ENCODE peak calls at places on chromosomes 12 and 14, in six cellular contexts. One of them, this sample, is unnamed.

GRCh38 chr12:88113871-88114270 is 28.0 kb downstream of the CEP290 start:
- DNase-seq in AG10803: peak
- DNase-seq in glutamatergic neuron: no peak
- DNase-seq in esophagus squamous epithelium: no peak
- DNase-seq in omental fat pad: no peak
- DNase-seq in K562: no peak
- DNase-seq in this sample: peak

GRCh38 chr12:51383281-51383905 is 7.8 kb downstream of the GALNT6 start:
- DNase-seq in esophagus squamous epithelium: no peak
- DNase-seq in K562: no peak
- DNase-seq in AG10803: no peak
- DNase-seq in omental fat pad: no peak
- DNase-seq in glutamatergic neuron: no peak
- DNase-seq in this sample: no peak

GRCh38 chr12:3418609-3419469 is 72.2 kb upstream of the PRMT8 start:
- DNase-seq in glutamatergic neuron: no peak
- DNase-seq in esophagus squamous epithelium: no peak
- DNase-seq in K562: no peak
- DNase-seq in omental fat pad: no peak
- DNase-seq in AG10803: no peak
- DNase-seq in this sample: no peak

GRCh38 chr14:61322011-61322798 is 826 bp downstream of the PRKCH start:
- DNase-seq in esophagus squamous epithelium: no peak
- DNase-seq in AG10803: no peak
- DNase-seq in glutamatergic neuron: peak
- DNase-seq in omental fat pad: no peak
- DNase-seq in K562: no peak
- DNase-seq in this sample: no peak

GRCh38 chr12:8823565-8824300 is 1.3 kb downstream of the A2ML1 start:
- DNase-seq in AG10803: peak
- DNase-seq in omental fat pad: no peak
- DNase-seq in esophagus squamous epithelium: no peak
- DNase-seq in K562: peak
- DNase-seq in glutamatergic neuron: peak
- DNase-seq in this sample: no peak

GRCh38 chr14:99514552-99515300 is 33.5 kb downstream of the CCNK start:
- DNase-seq in omental fat pad: no peak
- DNase-seq in glutamatergic neuron: no peak
- DNase-seq in esophagus squamous epithelium: no peak
- DNase-seq in AG10803: no peak
- DNase-seq in K562: no peak
- DNase-seq in this sample: no peak

GRCh38 chr12:92370828-92371227 is 225.2 kb upstream of the BTG1 start:
- DNase-seq in AG10803: no peak
- DNase-seq in esophagus squamous epithelium: no peak
- DNase-seq in K562: no peak
- DNase-seq in omental fat pad: no peak
- DNase-seq in glutamatergic neuron: no peak
- DNase-seq in this sample: no peak

GRCh38 chr12:22056607-22057006 is 10.6 kb downstream of the CMAS start:
- DNase-seq in AG10803: no peak
- DNase-seq in glutamatergic neuron: no peak
- DNase-seq in K562: no peak
- DNase-seq in omental fat pad: no peak
- DNase-seq in esophagus squamous epithelium: no peak
- DNase-seq in this sample: no peak

GRCh38 chr14:24372701-24373416 is 4.9 kb downstream of the NFATC4 start:
- DNase-seq in AG10803: no peak
- DNase-seq in K562: no peak
- DNase-seq in esophagus squamous epithelium: no peak
- DNase-seq in omental fat pad: no peak
- DNase-seq in glutamatergic neuron: peak
- DNase-seq in this sample: peak

GRCh38 chr12:53051058-53051880 is 1.4 kb downstream of the TNS2 start:
- DNase-seq in K562: peak
- DNase-seq in glutamatergic neuron: peak
- DNase-seq in esophagus squamous epithelium: no peak
- DNase-seq in omental fat pad: peak
- DNase-seq in AG10803: peak
- DNase-seq in this sample: peak

GRCh38 chr12:32273712-32274111 is 125.6 kb upstream of the FGD4 start:
- DNase-seq in omental fat pad: no peak
- DNase-seq in K562: peak
- DNase-seq in glutamatergic neuron: peak
- DNase-seq in AG10803: no peak
- DNase-seq in esophagus squamous epithelium: no peak
- DNase-seq in this sample: no peak

GRCh38 chr12:123104809-123105208 is 46.1 kb downstream of the PITPNM2 start:
- DNase-seq in K562: no peak
- DNase-seq in esophagus squamous epithelium: no peak
- DNase-seq in omental fat pad: no peak
- DNase-seq in AG10803: no peak
- DNase-seq in glutamatergic neuron: no peak
- DNase-seq in this sample: no peak

DNA sequence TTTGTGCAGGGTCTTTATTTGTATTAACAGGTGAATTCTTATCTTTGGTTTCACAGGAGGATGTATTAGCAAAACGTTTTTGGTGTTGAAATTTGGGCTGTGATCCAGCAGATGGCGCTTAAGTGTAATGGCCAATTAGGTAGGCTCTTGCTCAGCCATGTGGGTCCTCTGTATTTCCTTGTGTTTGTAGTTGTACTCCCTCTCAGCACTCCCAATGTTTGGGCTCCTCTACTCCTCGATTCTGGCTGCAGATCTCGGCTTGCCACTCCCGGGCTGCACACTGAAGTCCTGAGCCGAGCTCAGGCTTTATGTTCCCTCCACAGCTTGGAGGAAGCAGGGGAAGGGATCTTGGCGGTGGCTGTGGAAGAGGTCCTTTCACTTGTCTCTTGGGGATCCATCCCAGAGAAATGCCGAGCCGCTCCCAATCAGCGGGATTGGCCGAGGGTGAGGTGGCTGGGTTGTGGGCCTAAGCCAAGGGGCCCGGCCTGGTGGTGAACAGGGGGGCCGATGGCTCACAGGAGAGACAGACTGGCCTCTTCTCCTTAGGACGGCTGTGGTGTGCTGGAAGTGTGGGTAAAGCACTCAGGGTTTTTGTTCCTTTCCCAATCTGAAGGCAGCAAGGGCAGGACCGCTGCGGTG is 133.7 kb downstream of the AEBP2 start:
- DNase-seq in glutamatergic neuron: peak
- DNase-seq in esophagus squamous epithelium: no peak
- DNase-seq in K562: peak
- DNase-seq in omental fat pad: no peak
- DNase-seq in AG10803: peak
- DNase-seq in this sample: peak
- TF ChIP-seq CTCF in glutamatergic neuron: peak
- TF ChIP-seq CTCF in esophagus squamous epithelium: no peak
- TF ChIP-seq CTCF in K562: peak
- TF ChIP-seq CTCF in omental fat pad: no peak
- TF ChIP-seq CTCF in AG10803: peak
- TF ChIP-seq CTCF in this sample: peak

GRCh38 chr12:63985945-63986344 is 141.4 kb downstream of the SRGAP1 start:
- DNase-seq in glutamatergic neuron: no peak
- DNase-seq in esophagus squamous epithelium: no peak
- DNase-seq in AG10803: no peak
- DNase-seq in K562: no peak
- DNase-seq in omental fat pad: no peak
- DNase-seq in this sample: no peak

GRCh38 chr12:63994704-63995103 is 150.2 kb downstream of the SRGAP1 start:
- DNase-seq in omental fat pad: no peak
- DNase-seq in AG10803: peak
- DNase-seq in esophagus squamous epithelium: no peak
- DNase-seq in K562: no peak
- DNase-seq in glutamatergic neuron: no peak
- DNase-seq in this sample: peak

GRCh38 chr12:63995512-63995911 is 151.0 kb downstream of the SRGAP1 start:
- DNase-seq in K562: no peak
- DNase-seq in esophagus squamous epithelium: no peak
- DNase-seq in glutamatergic neuron: no peak
- DNase-seq in omental fat pad: no peak
- DNase-seq in AG10803: no peak
- DNase-seq in this sample: no peak

GRCh38 chr12:63989301-63989845 is 144.9 kb downstream of the SRGAP1 start:
- DNase-seq in omental fat pad: no peak
- DNase-seq in glutamatergic neuron: no peak
- DNase-seq in K562: no peak
- DNase-seq in AG10803: peak
- DNase-seq in esophagus squamous epithelium: no peak
- DNase-seq in this sample: no peak

GRCh38 chr12:63991036-63991547 is 146.6 kb downstream of the SRGAP1 start:
- DNase-seq in AG10803: no peak
- DNase-seq in omental fat pad: no peak
- DNase-seq in glutamatergic neuron: no peak
- DNase-seq in esophagus squamous epithelium: no peak
- DNase-seq in K562: no peak
- DNase-seq in this sample: no peak
- TF ChIP-seq CTCF in AG10803: no peak
- TF ChIP-seq CTCF in omental fat pad: no peak
- TF ChIP-seq CTCF in glutamatergic neuron: no peak
- TF ChIP-seq CTCF in esophagus squamous epithelium: no peak
- TF ChIP-seq CTCF in K562: no peak
- TF ChIP-seq CTCF in this sample: no peak

GRCh38 chr14:94052662-94053061 is 26.5 kb downstream of the OTUB2 start:
- DNase-seq in AG10803: no peak
- DNase-seq in K562: no peak
- DNase-seq in esophagus squamous epithelium: no peak
- DNase-seq in omental fat pad: no peak
- DNase-seq in glutamatergic neuron: no peak
- DNase-seq in this sample: no peak

GRCh38 chr14:94050231-94050880 is 24.2 kb downstream of the OTUB2 start:
- DNase-seq in K562: no peak
- DNase-seq in omental fat pad: no peak
- DNase-seq in AG10803: no peak
- DNase-seq in glutamatergic neuron: no peak
- DNase-seq in esophagus squamous epithelium: no peak
- DNase-seq in this sample: no peak

GRCh38 chr14:94049625-94050023 is 23.5 kb downstream of the OTUB2 start:
- DNase-seq in esophagus squamous epithelium: no peak
- DNase-seq in glutamatergic neuron: no peak
- DNase-seq in K562: no peak
- DNase-seq in omental fat pad: no peak
- DNase-seq in AG10803: no peak
- DNase-seq in this sample: no peak

GRCh38 chr14:94051779-94052178 is 25.6 kb downstream of the OTUB2 start:
- DNase-seq in AG10803: no peak
- DNase-seq in glutamatergic neuron: no peak
- DNase-seq in esophagus squamous epithelium: no peak
- DNase-seq in omental fat pad: no peak
- DNase-seq in K562: no peak
- DNase-seq in this sample: no peak

GRCh38 chr14:94051115-94051514 is 25.0 kb downstream of the OTUB2 start:
- DNase-seq in esophagus squamous epithelium: no peak
- DNase-seq in omental fat pad: no peak
- DNase-seq in AG10803: peak
- DNase-seq in K562: peak
- DNase-seq in glutamatergic neuron: no peak
- DNase-seq in this sample: peak
- TF ChIP-seq CTCF in esophagus squamous epithelium: peak
- TF ChIP-seq CTCF in omental fat pad: no peak
- TF ChIP-seq CTCF in AG10803: peak
- TF ChIP-seq CTCF in K562: no peak
- TF ChIP-seq CTCF in glutamatergic neuron: no peak
- TF ChIP-seq CTCF in this sample: peak

GRCh38 chr14:49173765-49174373 is 412.3 kb downstream of the RPS29 start:
- DNase-seq in glutamatergic neuron: peak
- DNase-seq in omental fat pad: no peak
- DNase-seq in K562: peak
- DNase-seq in AG10803: peak
- DNase-seq in esophagus squamous epithelium: no peak
- DNase-seq in this sample: peak
- TF ChIP-seq CTCF in glutamatergic neuron: peak
- TF ChIP-seq CTCF in omental fat pad: no peak
- TF ChIP-seq CTCF in K562: peak
- TF ChIP-seq CTCF in AG10803: peak
- TF ChIP-seq CTCF in esophagus squamous epithelium: peak
- TF ChIP-seq CTCF in this sample: peak

DNA sequence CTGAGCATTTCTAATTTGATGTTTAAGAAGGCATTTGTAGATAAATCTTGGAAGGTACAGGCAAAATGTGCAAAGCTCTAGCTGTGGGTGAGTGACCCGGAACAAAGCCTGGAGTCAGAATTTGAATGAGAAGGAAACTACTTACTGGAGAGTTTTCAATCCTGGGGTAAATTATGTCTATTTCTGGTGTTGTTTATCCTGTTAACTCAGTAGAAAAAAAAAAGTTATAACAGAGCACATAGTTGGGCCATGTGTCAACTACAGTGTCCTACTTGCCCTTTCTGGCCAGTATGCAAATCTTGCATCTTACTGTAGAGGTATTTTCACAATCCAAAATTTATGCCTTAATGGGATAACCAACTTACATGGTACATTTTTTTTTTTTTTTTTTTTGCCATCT is 182.3 kb downstream of the SYNE2 start:
- DNase-seq in AG10803: peak
- DNase-seq in esophagus squamous epithelium: no peak
- DNase-seq in K562: no peak
- DNase-seq in glutamatergic neuron: no peak
- DNase-seq in omental fat pad: no peak
- DNase-seq in this sample: peak
- TF ChIP-seq CTCF in AG10803: no peak
- TF ChIP-seq CTCF in esophagus squamous epithelium: no peak
- TF ChIP-seq CTCF in K562: no peak
- TF ChIP-seq CTCF in glutamatergic neuron: no peak
- TF ChIP-seq CTCF in omental fat pad: no peak
- TF ChIP-seq CTCF in this sample: no peak

GRCh38 chr12:28237423-28237822 is 47.2 kb downstream of the CCDC91 start:
- DNase-seq in K562: peak
- DNase-seq in omental fat pad: no peak
- DNase-seq in glutamatergic neuron: peak
- DNase-seq in AG10803: no peak
- DNase-seq in esophagus squamous epithelium: no peak
- DNase-seq in this sample: no peak
- TF ChIP-seq CTCF in K562: peak
- TF ChIP-seq CTCF in omental fat pad: no peak
- TF ChIP-seq CTCF in glutamatergic neuron: no peak
- TF ChIP-seq CTCF in AG10803: peak
- TF ChIP-seq CTCF in esophagus squamous epithelium: no peak
- TF ChIP-seq CTCF in this sample: peak

This sample was measured in foreskin fibroblast.